ENCODE peak calls at places on chromosomes 4 and X, in six cellular contexts. One of them, this sample, is unnamed. For H3K4me1, the result is how much of the 10 kb centered on the place peaks cover.

GRCh38 chr4:138673053-138673452 is 342.5 kb upstream of the NOCT start:
- DNase-seq in HCT116: no peak
- DNase-seq in OCI-LY7: no peak
- DNase-seq in endothelial cell of umbilical vein: no peak
- DNase-seq in Panc1: no peak
- DNase-seq in Peyer's patch: no peak
- DNase-seq in this sample: no peak

GRCh38 chr4:43282534-43282933 is 390.0 kb downstream of the GRXCR1 start:
- DNase-seq in Panc1: no peak
- DNase-seq in Peyer's patch: no peak
- DNase-seq in OCI-LY7: no peak
- DNase-seq in endothelial cell of umbilical vein: no peak
- DNase-seq in HCT116: no peak
- DNase-seq in this sample: no peak

GRCh38 chr4:8618421-8618820 is 25.9 kb downstream of the CPZ start:
- DNase-seq in HCT116: no peak
- DNase-seq in OCI-LY7: no peak
- DNase-seq in endothelial cell of umbilical vein: no peak
- DNase-seq in Panc1: no peak
- DNase-seq in Peyer's patch: no peak
- DNase-seq in this sample: no peak

GRCh38 chrX:38515291-38515690 is 46.1 kb upstream of the TSPAN7 start:
- DNase-seq in Peyer's patch: no peak
- DNase-seq in HCT116: no peak
- DNase-seq in Panc1: no peak
- DNase-seq in OCI-LY7: no peak
- DNase-seq in endothelial cell of umbilical vein: no peak
- DNase-seq in this sample: no peak

GRCh38 chr4:156749791-156750403 is 221.7 kb downstream of the PDGFC start:
- DNase-seq in OCI-LY7: no peak
- DNase-seq in endothelial cell of umbilical vein: no peak
- DNase-seq in Peyer's patch: no peak
- DNase-seq in Panc1: no peak
- DNase-seq in HCT116: no peak
- DNase-seq in this sample: no peak

GRCh38 chr4:70392057-70392776 is 5.5 kb upstream of the OPRPN start:
- DNase-seq in OCI-LY7: no peak
- DNase-seq in endothelial cell of umbilical vein: no peak
- DNase-seq in Peyer's patch: no peak
- DNase-seq in HCT116: no peak
- DNase-seq in Panc1: no peak
- DNase-seq in this sample: no peak

GRCh38 chr4:53273726-53274125 is 92.1 kb downstream of the SCFD2 start:
- DNase-seq in Panc1: no peak
- DNase-seq in HCT116: no peak
- DNase-seq in OCI-LY7: no peak
- DNase-seq in endothelial cell of umbilical vein: no peak
- DNase-seq in Peyer's patch: no peak
- DNase-seq in this sample: no peak

GRCh38 chr4:6010789-6011188 is 7.4 kb downstream of the C4orf50 start:
- DNase-seq in OCI-LY7: no peak
- DNase-seq in Peyer's patch: no peak
- DNase-seq in HCT116: no peak
- DNase-seq in endothelial cell of umbilical vein: no peak
- DNase-seq in Panc1: no peak
- DNase-seq in this sample: no peak

GRCh38 chr4:39614487-39615162 is 24.0 kb downstream of the SMIM14 start:
- DNase-seq in HCT116: no peak
- DNase-seq in Peyer's patch: no peak
- DNase-seq in Panc1: no peak
- DNase-seq in OCI-LY7: no peak
- DNase-seq in endothelial cell of umbilical vein: peak
- DNase-seq in this sample: no peak

GRCh38 chr4:140373328-140374129 is at the start of gene SCOC:
- DNase-seq in HCT116: peak
- DNase-seq in OCI-LY7: peak
- DNase-seq in endothelial cell of umbilical vein: peak
- DNase-seq in Peyer's patch: peak
- DNase-seq in Panc1: peak
- DNase-seq in this sample: peak

GRCh38 chrX:38044682-38045081 is 38.3 kb downstream of the SYTL5 start:
- DNase-seq in Peyer's patch: no peak
- DNase-seq in Panc1: no peak
- DNase-seq in endothelial cell of umbilical vein: no peak
- DNase-seq in HCT116: no peak
- DNase-seq in OCI-LY7: no peak
- DNase-seq in this sample: no peak

GRCh38 chr4:173528378-173529321 is 1.4 kb downstream of the HAND2 start:
- DNase-seq in Panc1: no peak
- DNase-seq in Peyer's patch: no peak
- DNase-seq in endothelial cell of umbilical vein: no peak
- DNase-seq in HCT116: no peak
- DNase-seq in OCI-LY7: no peak
- DNase-seq in this sample: no peak

GRCh38 chr4:112431158-112431557 is 84.8 kb downstream of the NEUROG2 start:
- DNase-seq in Peyer's patch: no peak
- DNase-seq in OCI-LY7: no peak
- DNase-seq in endothelial cell of umbilical vein: no peak
- DNase-seq in HCT116: no peak
- DNase-seq in Panc1: no peak
- DNase-seq in this sample: no peak

GRCh38 chr4:100299019-100299418 is 108.8 kb upstream of the DDIT4L start:
- DNase-seq in HCT116: peak
- DNase-seq in Panc1: no peak
- DNase-seq in endothelial cell of umbilical vein: peak
- DNase-seq in Peyer's patch: no peak
- DNase-seq in OCI-LY7: no peak
- DNase-seq in this sample: no peak

GRCh38 chr4:42672359-42673083 is 15.6 kb upstream of the ATP8A1 start:
- DNase-seq in OCI-LY7: no peak
- DNase-seq in Peyer's patch: no peak
- DNase-seq in endothelial cell of umbilical vein: no peak
- DNase-seq in Panc1: no peak
- DNase-seq in HCT116: no peak
- DNase-seq in this sample: no peak

GRCh38 chr4:20760053-20760452 is 59.8 kb downstream of the PACRGL start:
- DNase-seq in Peyer's patch: no peak
- DNase-seq in OCI-LY7: peak
- DNase-seq in endothelial cell of umbilical vein: no peak
- DNase-seq in HCT116: no peak
- DNase-seq in Panc1: no peak
- DNase-seq in this sample: no peak

GRCh38 chr4:176767183-176767582 is 25.5 kb downstream of the VEGFC start:
- DNase-seq in endothelial cell of umbilical vein: no peak
- DNase-seq in Panc1: no peak
- DNase-seq in HCT116: no peak
- DNase-seq in Peyer's patch: no peak
- DNase-seq in OCI-LY7: no peak
- DNase-seq in this sample: no peak

GRCh38 chrX:139015627-139016026 is 304.1 kb upstream of the FGF13 start:
- DNase-seq in Peyer's patch: no peak
- DNase-seq in endothelial cell of umbilical vein: no peak
- DNase-seq in HCT116: no peak
- DNase-seq in OCI-LY7: no peak
- DNase-seq in Panc1: no peak
- DNase-seq in this sample: no peak

GRCh38 chrX:121000589-121000988 is 15.0 kb upstream of the CT47A1 start:
- DNase-seq in Peyer's patch: no peak
- DNase-seq in Panc1: no peak
- DNase-seq in endothelial cell of umbilical vein: peak
- DNase-seq in OCI-LY7: peak
- DNase-seq in HCT116: peak
- DNase-seq in this sample: no peak

GRCh38 chrX:153774576-153775292 is 6.1 kb upstream of the SRPK3 start:
- DNase-seq in HCT116: no peak
- DNase-seq in endothelial cell of umbilical vein: no peak
- DNase-seq in Peyer's patch: peak
- DNase-seq in OCI-LY7: no peak
- DNase-seq in Panc1: no peak
- DNase-seq in this sample: no peak

GRCh38 chr4:55725057-55725456 is 89.0 kb upstream of the NMU start:
- DNase-seq in HCT116: no peak
- DNase-seq in Panc1: no peak
- DNase-seq in endothelial cell of umbilical vein: no peak
- DNase-seq in Peyer's patch: no peak
- DNase-seq in OCI-LY7: no peak
- DNase-seq in this sample: no peak

GRCh38 chrX:132373610-132374009 is 115.2 kb downstream of the MBNL3 start:
- DNase-seq in HCT116: no peak
- DNase-seq in endothelial cell of umbilical vein: no peak
- DNase-seq in OCI-LY7: no peak
- DNase-seq in Peyer's patch: no peak
- DNase-seq in Panc1: no peak
- DNase-seq in this sample: no peak

GRCh38 chr4:47913328-47913727 is 1.1 kb downstream of the NFXL1 start:
- DNase-seq in Peyer's patch: no peak
- DNase-seq in Panc1: no peak
- DNase-seq in OCI-LY7: peak
- DNase-seq in endothelial cell of umbilical vein: peak
- DNase-seq in HCT116: no peak
- DNase-seq in this sample: no peak

GRCh38 chrX:47129157-47129878 is 15.2 kb downstream of the NDUFB11 start:
- DNase-seq in endothelial cell of umbilical vein: peak
- DNase-seq in OCI-LY7: peak
- DNase-seq in HCT116: peak
- DNase-seq in Panc1: peak
- DNase-seq in Peyer's patch: peak
- DNase-seq in this sample: peak

DNA sequence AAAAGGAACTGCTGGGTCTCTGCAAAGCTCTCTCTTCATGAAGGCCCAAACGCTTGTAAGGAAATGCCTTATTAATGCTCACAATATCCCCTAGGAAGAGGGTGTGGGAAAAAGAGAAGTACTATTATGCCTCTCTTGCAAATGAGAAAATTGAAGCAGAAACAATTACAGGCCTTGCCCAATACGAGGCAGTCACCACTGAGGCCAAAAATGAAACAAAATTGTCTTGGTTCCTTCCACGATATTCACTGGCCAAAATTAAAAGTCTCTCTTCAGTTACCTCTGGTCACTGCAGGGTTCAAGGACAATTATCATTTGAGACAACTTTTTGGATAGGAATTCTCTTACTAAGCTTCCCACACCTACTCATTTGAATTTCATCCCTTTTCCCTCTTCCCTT is 3.1 kb downstream of the SCARB2 start:
- DNase-seq in endothelial cell of umbilical vein: no peak
- DNase-seq in HCT116: no peak
- DNase-seq in Peyer's patch: no peak
- DNase-seq in OCI-LY7: no peak
- DNase-seq in Panc1: no peak
- DNase-seq in this sample: no peak
- H3K4me1 ChIP-seq in endothelial cell of umbilical vein: under half
- H3K4me1 ChIP-seq in HCT116: under half
- H3K4me1 ChIP-seq in Peyer's patch: under half
- H3K4me1 ChIP-seq in OCI-LY7: under half
- H3K4me1 ChIP-seq in Panc1: under half
- H3K4me1 ChIP-seq in this sample: under half

DNA sequence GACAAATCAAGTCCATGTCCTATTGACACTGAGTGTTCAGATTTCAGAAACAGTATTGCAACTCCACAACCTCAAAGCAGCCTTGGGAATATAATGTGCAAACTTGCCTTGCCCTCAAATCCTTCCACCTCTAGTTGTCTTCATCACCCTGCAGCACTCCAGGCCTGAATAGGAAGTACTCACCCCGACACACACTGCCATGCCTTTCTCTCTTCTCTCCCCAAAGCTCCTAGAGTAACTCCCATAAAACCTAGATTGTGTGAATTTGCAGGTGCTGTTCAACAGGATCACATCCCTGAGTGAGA is 19.6 kb downstream of the ACSL1 start:
- DNase-seq in Panc1: no peak
- DNase-seq in HCT116: no peak
- DNase-seq in endothelial cell of umbilical vein: no peak
- DNase-seq in Peyer's patch: no peak
- DNase-seq in OCI-LY7: no peak
- DNase-seq in this sample: no peak
- H3K4me1 ChIP-seq in Panc1: under half
- H3K4me1 ChIP-seq in HCT116: under half
- H3K4me1 ChIP-seq in endothelial cell of umbilical vein: under half
- H3K4me1 ChIP-seq in Peyer's patch: under half
- H3K4me1 ChIP-seq in OCI-LY7: under half
- H3K4me1 ChIP-seq in this sample: under half

DNA sequence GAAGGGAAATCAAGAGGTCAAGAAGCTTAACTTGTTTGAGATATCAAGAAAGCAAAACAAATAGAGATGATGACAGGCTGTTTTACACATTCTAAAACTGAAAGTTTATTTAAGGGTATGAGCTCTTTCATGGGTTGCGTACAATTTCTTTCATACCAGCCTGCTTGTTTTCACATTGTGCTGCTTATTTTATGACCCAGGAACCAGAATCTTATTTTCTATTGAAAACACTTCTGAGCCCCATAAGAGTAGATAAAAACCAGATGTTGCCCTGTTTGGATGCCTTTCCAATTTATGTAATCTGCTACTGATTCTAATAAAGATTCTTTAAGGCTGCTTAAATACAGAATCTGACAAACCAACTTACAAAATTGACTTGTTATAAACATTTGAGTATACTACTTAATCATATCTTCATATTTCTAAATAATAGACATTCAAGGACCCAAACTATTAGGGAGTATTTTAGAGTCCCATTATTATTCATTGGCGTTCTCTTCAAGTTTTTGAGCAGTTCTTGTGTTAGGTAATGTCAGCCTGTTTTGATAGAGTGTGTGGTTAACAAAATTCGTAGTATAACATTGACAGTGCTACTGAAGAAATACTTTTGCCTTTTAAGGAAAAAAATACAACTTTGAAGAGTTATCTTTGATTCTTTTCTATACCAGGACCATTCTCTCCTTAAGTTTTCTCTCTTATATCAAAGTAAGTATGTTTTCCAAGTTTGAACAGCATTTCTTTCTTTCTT is 74.4 kb downstream of the PDLIM5 start:
- DNase-seq in HCT116: no peak
- DNase-seq in OCI-LY7: no peak
- DNase-seq in endothelial cell of umbilical vein: peak
- DNase-seq in Panc1: no peak
- DNase-seq in Peyer's patch: no peak
- DNase-seq in this sample: no peak
- H3K4me1 ChIP-seq in HCT116: half or more
- H3K4me1 ChIP-seq in OCI-LY7: under half
- H3K4me1 ChIP-seq in endothelial cell of umbilical vein: under half
- H3K4me1 ChIP-seq in Panc1: under half
- H3K4me1 ChIP-seq in Peyer's patch: under half
- H3K4me1 ChIP-seq in this sample: under half

GRCh38 chrX:7085879-7086278 is 61.6 kb upstream of the STS start:
- DNase-seq in OCI-LY7: no peak
- DNase-seq in HCT116: no peak
- DNase-seq in endothelial cell of umbilical vein: no peak
- DNase-seq in Panc1: no peak
- DNase-seq in Peyer's patch: no peak
- DNase-seq in this sample: no peak

GRCh38 chrX:7083021-7083420 is 64.5 kb upstream of the STS start:
- DNase-seq in Peyer's patch: no peak
- DNase-seq in Panc1: no peak
- DNase-seq in HCT116: no peak
- DNase-seq in OCI-LY7: peak
- DNase-seq in endothelial cell of umbilical vein: no peak
- DNase-seq in this sample: no peak

GRCh38 chrX:7086384-7086783 is 61.1 kb upstream of the STS start:
- DNase-seq in Panc1: no peak
- DNase-seq in endothelial cell of umbilical vein: no peak
- DNase-seq in OCI-LY7: no peak
- DNase-seq in HCT116: no peak
- DNase-seq in Peyer's patch: no peak
- DNase-seq in this sample: no peak

GRCh38 chrX:7084841-7085240 is 62.7 kb upstream of the STS start:
- DNase-seq in endothelial cell of umbilical vein: no peak
- DNase-seq in Panc1: no peak
- DNase-seq in Peyer's patch: no peak
- DNase-seq in OCI-LY7: peak
- DNase-seq in HCT116: no peak
- DNase-seq in this sample: no peak

GRCh38 chrX:7083468-7084396 is 63.8 kb upstream of the STS start:
- DNase-seq in Panc1: no peak
- DNase-seq in HCT116: peak
- DNase-seq in endothelial cell of umbilical vein: peak
- DNase-seq in OCI-LY7: peak
- DNase-seq in Peyer's patch: no peak
- DNase-seq in this sample: peak
- H3K4me1 ChIP-seq in Panc1: under half
- H3K4me1 ChIP-seq in HCT116: under half
- H3K4me1 ChIP-seq in endothelial cell of umbilical vein: under half
- H3K4me1 ChIP-seq in OCI-LY7: half or more
- H3K4me1 ChIP-seq in Peyer's patch: under half
- H3K4me1 ChIP-seq in this sample: under half

This sample was measured in effector memory CD4-positive, alpha-beta T cell.